ENCODE peak calls at places on chromosomes 5 and 9, in eight cellular contexts. N is HCT116, C is neural progenitor cell, Z is mesendoderm, B is fibroblast of lung, V is GM23248, A is GM23338, S is astrocyte. K is an unnamed sample. For H3K79me2, the result is how much of the 10 kb centered on the place peaks cover.

GRCh38 chr5:76582252-76583162 is 40.7 kb downstream of the F2RL2 start:
- DNase-seq in N (no peak), C (no peak), Z (peak), B (no peak), V (no peak), A (no peak), S (peak), K (peak)

GRCh38 chr5:20500501-20500900 is 512.5 kb upstream of the CDH18 start:
- DNase-seq in N (no peak), C (no peak), Z (no peak), B (no peak), V (no peak), A (no peak), S (no peak), K (no peak)

GRCh38 chr9:5582835-5583195 is 46.1 kb upstream of the RIC1 start:
- DNase-seq in N (no peak), C (no peak), Z (no peak), B (peak), V (peak), A (no peak), S (peak), K (peak)

GRCh38 chr9:129609486-129610192 is 11.3 kb downstream of the C9orf50 start:
- DNase-seq in N (no peak), C (peak), Z (peak), B (peak), V (peak), A (no peak), S (peak), K (no peak)

GRCh38 chr9:137786511-137786920 is 91.1 kb upstream of the CACNA1B start:
- DNase-seq in N (no peak), C (no peak), Z (no peak), B (no peak), V (peak), A (no peak), S (no peak), K (no peak)

GRCh38 chr5:141846031-141846430 is 32.2 kb downstream of the PCDH1 start:
- DNase-seq in N (no peak), C (peak), Z (peak), B (peak), V (peak), A (peak), S (peak), K (no peak)

GRCh38 chr5:163509288-163510040 is 4.0 kb downstream of the MAT2B start:
- DNase-seq in N (no peak), C (no peak), Z (peak), B (peak), V (peak), A (peak), S (peak), K (peak)

GRCh38 chr9:127505396-127506116 is 54.2 kb downstream of the LRSAM1 start:
- DNase-seq in N (no peak), C (peak), Z (peak), B (peak), V (peak), A (peak), S (no peak), K (no peak)

GRCh38 chr5:132464155-132464939 is 26.2 kb downstream of the IRF1 start:
- DNase-seq in N (no peak), C (peak), Z (peak), B (no peak), V (peak), A (peak), S (no peak), K (peak)

GRCh38 chr5:132259061-132259851 is 1.8 kb downstream of the PDLIM4 start:
- DNase-seq in N (no peak), C (peak), Z (no peak), B (peak), V (peak), A (no peak), S (peak), K (peak)

DNA sequence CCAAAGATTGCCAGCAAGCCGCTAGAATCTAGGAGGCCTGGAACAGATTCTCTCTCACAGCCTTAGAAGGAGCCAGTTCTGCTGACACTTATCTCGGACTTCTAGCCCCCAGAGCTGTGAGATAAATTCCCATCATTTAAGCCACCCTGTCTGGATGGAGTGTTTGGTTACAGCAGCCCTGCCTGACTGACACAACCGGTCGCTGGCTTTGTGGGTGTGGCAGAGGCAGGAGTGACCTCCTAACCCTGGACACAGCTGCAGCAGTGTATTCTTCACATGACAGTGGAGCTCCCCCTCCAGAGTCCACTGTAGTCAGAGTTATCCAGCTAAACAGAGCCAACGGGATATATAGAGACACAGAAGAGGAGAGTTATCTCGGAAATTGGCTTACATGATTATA is 21.2 kb upstream of the IL17B start:
- DNase-seq in N (no peak), C (peak), Z (peak), B (no peak), V (no peak), A (no peak), S (no peak), K (no peak)
- H3K27ac ChIP-seq in N (no peak), C (no peak), Z (no peak), B (no peak), V (no peak), A (no peak), S (no peak), K (no peak)

DNA sequence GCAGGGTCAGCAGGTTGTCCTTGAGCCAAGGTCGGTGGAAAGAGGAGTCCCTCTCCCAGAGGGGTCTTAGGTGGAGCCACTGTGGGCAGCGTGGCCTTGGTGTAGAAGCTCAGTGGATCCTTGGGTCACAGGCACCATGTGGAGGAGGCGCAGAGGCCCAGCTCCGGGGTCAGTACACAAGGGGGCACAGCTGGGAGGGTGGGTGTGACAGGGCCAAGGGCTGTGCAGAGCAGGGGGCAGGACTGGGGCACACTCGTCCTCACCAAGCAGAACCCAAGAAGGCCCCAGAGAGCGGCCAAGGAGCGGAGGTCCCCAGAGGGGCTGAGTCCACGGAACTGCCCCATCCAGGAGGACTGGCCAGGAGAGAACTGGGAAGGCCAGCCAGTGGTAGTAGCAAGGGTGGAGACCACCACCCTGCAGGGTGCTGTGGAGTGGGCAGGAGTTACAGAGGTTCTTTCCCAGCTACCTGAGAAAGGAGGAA is 2.4 kb upstream of the LPCAT1 start:
- DNase-seq in N (no peak), C (no peak), Z (no peak), B (no peak), V (no peak), A (no peak), S (no peak), K (no peak)
- H3K79me2 ChIP-seq in N (under half), C (under half), Z (under half), B (under half), V (under half), A (under half), S (under half), K (under half)

GRCh38 chr5:78574157-78574673 is 74.4 kb downstream of the LHFPL2 start:
- DNase-seq in N (no peak), C (no peak), Z (no peak), B (no peak), V (no peak), A (no peak), S (no peak), K (no peak)

GRCh38 chr5:78577051-78577807 is 71.3 kb downstream of the LHFPL2 start:
- DNase-seq in N (no peak), C (no peak), Z (no peak), B (peak), V (peak), A (no peak), S (no peak), K (no peak)

GRCh38 chr5:78574731-78575161 is 73.8 kb downstream of the LHFPL2 start:
- DNase-seq in N (no peak), C (no peak), Z (peak), B (no peak), V (peak), A (no peak), S (peak), K (peak)

GRCh38 chr5:78577992-78578391 is 70.6 kb downstream of the LHFPL2 start:
- DNase-seq in N (no peak), C (no peak), Z (no peak), B (no peak), V (no peak), A (no peak), S (no peak), K (no peak)

DNA sequence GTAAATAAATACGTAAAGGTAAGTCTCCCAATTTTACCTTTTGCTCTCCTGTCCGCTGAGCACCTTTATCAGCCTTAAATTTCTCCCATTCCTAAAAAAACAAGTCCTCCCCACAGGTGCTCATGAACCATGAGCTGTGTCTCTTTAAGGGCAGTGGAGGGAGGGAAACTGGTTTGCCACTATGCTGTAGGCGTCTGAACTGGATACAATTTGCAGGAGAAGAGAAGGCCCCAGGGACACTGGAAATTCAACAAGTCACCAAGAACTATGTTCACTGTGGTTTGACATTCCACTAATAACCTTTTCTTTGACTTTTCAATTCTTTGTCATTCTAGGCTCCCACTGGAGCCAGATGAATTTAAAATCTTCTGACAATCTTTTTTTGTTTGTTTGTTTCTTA is 72.2 kb downstream of the LHFPL2 start:
- DNase-seq in N (no peak), C (no peak), Z (no peak), B (no peak), V (no peak), A (no peak), S (no peak), K (no peak)
- H3K27ac ChIP-seq in N (no peak), C (no peak), Z (no peak), B (no peak), V (no peak), A (no peak), S (no peak), K (no peak)

GRCh38 chr9:130845901-130846381 is 10.9 kb downstream of the ABL1 start:
- DNase-seq in N (no peak), C (peak), Z (no peak), B (peak), V (peak), A (no peak), S (peak), K (no peak)
- H3K79me2 ChIP-seq in N (half or more), C (half or more), Z (half or more), B (half or more), V (half or more), A (half or more), S (half or more), K (half or more)

GRCh38 chr5:157253547-157253946 is 12.4 kb upstream of the CYFIP2 start:
- DNase-seq in N (peak), C (peak), Z (peak), B (peak), V (peak), A (peak), S (peak), K (peak)
- H3K27ac ChIP-seq in N (no peak), C (no peak), Z (no peak), B (no peak), V (no peak), A (no peak), S (no peak), K (no peak)

GRCh38 chr9:82208741-82209450 is 220.3 kb downstream of the SPATA31D1 start:
- DNase-seq in N (no peak), C (no peak), Z (no peak), B (no peak), V (peak), A (no peak), S (no peak), K (peak)
- H3K79me2 ChIP-seq in N (under half), C (under half), Z (under half), B (under half), V (under half), A (under half), S (under half), K (under half)

GRCh38 chr5:61123145-61123544 is 39.1 kb downstream of the SMIM15 start:
- DNase-seq in N (no peak), C (no peak), Z (no peak), B (no peak), V (no peak), A (no peak), S (no peak), K (no peak)
- H3K27ac ChIP-seq in N (no peak), C (no peak), Z (no peak), B (no peak), V (no peak), A (no peak), S (no peak), K (no peak)

K was measured in mammary epithelial cell.